ENCODE peak calls at places on chromosomes 7 and 10, in four cellular contexts. One of them, this sample, is unnamed.

GRCh38 chr7:151686016-151686766 is 166.5 kb upstream of the RHEB start:
- DNase-seq in K562: no peak
- DNase-seq in GM12878: no peak
- DNase-seq in HepG2: no peak
- DNase-seq in this sample: no peak

GRCh38 chr7:15503603-15504280 is 58.1 kb downstream of the AGMO start:
- DNase-seq in K562: no peak
- DNase-seq in GM12878: no peak
- DNase-seq in HepG2: no peak
- DNase-seq in this sample: no peak

GRCh38 chr10:80462277-80462985 is 8.3 kb downstream of the TSPAN14 start:
- DNase-seq in K562: no peak
- DNase-seq in GM12878: no peak
- DNase-seq in HepG2: no peak
- DNase-seq in this sample: no peak

GRCh38 chr10:8398771-8399170 is 344.3 kb downstream of the GATA3 start:
- DNase-seq in K562: no peak
- DNase-seq in GM12878: no peak
- DNase-seq in HepG2: no peak
- DNase-seq in this sample: no peak

GRCh38 chr7:75611557-75612178 is 119.5 kb downstream of the SPDYE5 start:
- DNase-seq in K562: no peak
- DNase-seq in GM12878: no peak
- DNase-seq in HepG2: peak
- DNase-seq in this sample: peak

GRCh38 chr7:964401-965231 is 10.1 kb upstream of the ADAP1 start:
- DNase-seq in K562: peak
- DNase-seq in GM12878: no peak
- DNase-seq in HepG2: peak
- DNase-seq in this sample: peak

GRCh38 chr7:112937651-112938390 is 147.6 kb upstream of the TMEM168 start:
- DNase-seq in K562: no peak
- DNase-seq in GM12878: no peak
- DNase-seq in HepG2: no peak
- DNase-seq in this sample: no peak

GRCh38 chr7:124088590-124088989 is 55.7 kb upstream of the TMEM229A start:
- DNase-seq in K562: no peak
- DNase-seq in GM12878: no peak
- DNase-seq in HepG2: no peak
- DNase-seq in this sample: no peak

GRCh38 chr10:34157501-34157900 is 657.6 kb downstream of the PARD3 start:
- DNase-seq in K562: no peak
- DNase-seq in GM12878: no peak
- DNase-seq in HepG2: no peak
- DNase-seq in this sample: no peak

GRCh38 chr10:124220547-124220946 is 127.1 kb upstream of the CHST15 start:
- DNase-seq in K562: no peak
- DNase-seq in GM12878: no peak
- DNase-seq in HepG2: no peak
- DNase-seq in this sample: no peak

GRCh38 chr10:3901370-3901769 is 116.4 kb upstream of the KLF6 start:
- DNase-seq in K562: no peak
- DNase-seq in GM12878: no peak
- DNase-seq in HepG2: no peak
- DNase-seq in this sample: no peak

GRCh38 chr7:158811461-158811860 is 17.8 kb downstream of the ESYT2 start:
- DNase-seq in K562: peak
- DNase-seq in GM12878: no peak
- DNase-seq in HepG2: no peak
- DNase-seq in this sample: no peak

GRCh38 chr10:124458874-124459273 is 2.7 kb upstream of the LHPP start:
- DNase-seq in K562: no peak
- DNase-seq in GM12878: no peak
- DNase-seq in HepG2: no peak
- DNase-seq in this sample: no peak

GRCh38 chr10:22624289-22624738 is 90.1 kb downstream of the PIP4K2A start:
- DNase-seq in K562: no peak
- DNase-seq in GM12878: no peak
- DNase-seq in HepG2: peak
- DNase-seq in this sample: peak

GRCh38 chr7:51731086-51731485 is 414.5 kb upstream of the COBL start:
- DNase-seq in K562: no peak
- DNase-seq in GM12878: no peak
- DNase-seq in HepG2: no peak
- DNase-seq in this sample: peak

GRCh38 chr7:20316706-20317105 is 14.0 kb upstream of the ITGB8 start:
- DNase-seq in K562: peak
- DNase-seq in GM12878: no peak
- DNase-seq in HepG2: no peak
- DNase-seq in this sample: no peak

GRCh38 chr10:28677889-28678686 is 767 bp downstream of the BAMBI start:
- DNase-seq in K562: peak
- DNase-seq in GM12878: no peak
- DNase-seq in HepG2: no peak
- DNase-seq in this sample: peak

GRCh38 chr10:97127960-97128850 is 57.6 kb downstream of the SLIT1 start:
- DNase-seq in K562: no peak
- DNase-seq in GM12878: no peak
- DNase-seq in HepG2: no peak
- DNase-seq in this sample: no peak

GRCh38 chr10:30092151-30092790 is 32.9 kb upstream of the JCAD start:
- DNase-seq in K562: no peak
- DNase-seq in GM12878: no peak
- DNase-seq in HepG2: no peak
- DNase-seq in this sample: no peak

GRCh38 chr10:79073784-79074432 is 5.1 kb downstream of the ZMIZ1 start:
- DNase-seq in K562: no peak
- DNase-seq in GM12878: no peak
- DNase-seq in HepG2: peak
- DNase-seq in this sample: no peak

GRCh38 chr10:11532329-11532728 is 79.1 kb downstream of the USP6NL start:
- DNase-seq in K562: no peak
- DNase-seq in GM12878: no peak
- DNase-seq in HepG2: peak
- DNase-seq in this sample: no peak

GRCh38 chr7:32658034-32658944 is 163.0 kb downstream of the AVL9 start:
- DNase-seq in K562: peak
- DNase-seq in GM12878: no peak
- DNase-seq in HepG2: no peak
- DNase-seq in this sample: no peak

GRCh38 chr10:127997937-127998336 is 91.0 kb downstream of the PTPRE start:
- DNase-seq in K562: no peak
- DNase-seq in GM12878: no peak
- DNase-seq in HepG2: no peak
- DNase-seq in this sample: no peak

GRCh38 chr7:54394877-54395276 is 147.3 kb upstream of the VSTM2A start:
- DNase-seq in K562: no peak
- DNase-seq in GM12878: no peak
- DNase-seq in HepG2: no peak
- DNase-seq in this sample: no peak

GRCh38 chr7:378551-379455 is 88.8 kb downstream of the FOXL3 start:
- DNase-seq in K562: no peak
- DNase-seq in GM12878: no peak
- DNase-seq in HepG2: no peak
- DNase-seq in this sample: no peak

GRCh38 chr7:157220916-157221569 is 82.3 kb downstream of the UBE3C start:
- DNase-seq in K562: no peak
- DNase-seq in GM12878: no peak
- DNase-seq in HepG2: no peak
- DNase-seq in this sample: no peak

GRCh38 chr7:157224627-157225026 is 85.9 kb downstream of the UBE3C start:
- DNase-seq in K562: peak
- DNase-seq in GM12878: no peak
- DNase-seq in HepG2: peak
- DNase-seq in this sample: no peak

DNA sequence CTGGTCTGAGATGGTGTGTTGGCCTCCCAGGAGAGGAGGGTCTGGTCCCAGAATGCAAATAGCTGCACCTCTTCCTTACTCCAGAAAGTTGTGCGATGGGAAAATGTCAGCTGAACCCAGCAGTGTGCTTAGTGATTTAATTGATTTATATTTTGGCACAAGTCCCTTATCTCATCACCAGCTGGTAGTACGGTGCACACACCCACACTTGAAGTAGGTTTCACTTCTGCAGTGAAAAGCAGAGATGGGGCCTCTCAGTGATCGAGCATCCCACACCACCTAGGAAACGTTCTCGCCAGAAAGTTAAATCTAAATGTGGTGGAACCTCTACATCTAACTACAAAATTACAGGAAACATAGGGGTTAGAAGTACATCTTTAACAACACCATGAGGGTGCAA is 80.4 kb downstream of the UBE3C start:
- DNase-seq in K562: no peak
- DNase-seq in GM12878: no peak
- DNase-seq in HepG2: no peak
- DNase-seq in this sample: no peak
- TF ChIP-seq JUNB in K562: no peak
- TF ChIP-seq JUNB in GM12878: no peak
- TF ChIP-seq JUNB in HepG2: no peak
- TF ChIP-seq JUNB in this sample: no peak

GRCh38 chr10:14407567-14407966 is 76.8 kb upstream of the FRMD4A start:
- DNase-seq in K562: no peak
- DNase-seq in GM12878: no peak
- DNase-seq in HepG2: no peak
- DNase-seq in this sample: no peak

GRCh38 chr10:14405076-14406065 is 74.6 kb upstream of the FRMD4A start:
- DNase-seq in K562: no peak
- DNase-seq in GM12878: no peak
- DNase-seq in HepG2: no peak
- DNase-seq in this sample: no peak

GRCh38 chr10:14403359-14403758 is 72.6 kb upstream of the FRMD4A start:
- DNase-seq in K562: no peak
- DNase-seq in GM12878: no peak
- DNase-seq in HepG2: no peak
- DNase-seq in this sample: no peak

GRCh38 chr10:14408139-14408538 is 77.4 kb upstream of the FRMD4A start:
- DNase-seq in K562: no peak
- DNase-seq in GM12878: no peak
- DNase-seq in HepG2: no peak
- DNase-seq in this sample: no peak

DNA sequence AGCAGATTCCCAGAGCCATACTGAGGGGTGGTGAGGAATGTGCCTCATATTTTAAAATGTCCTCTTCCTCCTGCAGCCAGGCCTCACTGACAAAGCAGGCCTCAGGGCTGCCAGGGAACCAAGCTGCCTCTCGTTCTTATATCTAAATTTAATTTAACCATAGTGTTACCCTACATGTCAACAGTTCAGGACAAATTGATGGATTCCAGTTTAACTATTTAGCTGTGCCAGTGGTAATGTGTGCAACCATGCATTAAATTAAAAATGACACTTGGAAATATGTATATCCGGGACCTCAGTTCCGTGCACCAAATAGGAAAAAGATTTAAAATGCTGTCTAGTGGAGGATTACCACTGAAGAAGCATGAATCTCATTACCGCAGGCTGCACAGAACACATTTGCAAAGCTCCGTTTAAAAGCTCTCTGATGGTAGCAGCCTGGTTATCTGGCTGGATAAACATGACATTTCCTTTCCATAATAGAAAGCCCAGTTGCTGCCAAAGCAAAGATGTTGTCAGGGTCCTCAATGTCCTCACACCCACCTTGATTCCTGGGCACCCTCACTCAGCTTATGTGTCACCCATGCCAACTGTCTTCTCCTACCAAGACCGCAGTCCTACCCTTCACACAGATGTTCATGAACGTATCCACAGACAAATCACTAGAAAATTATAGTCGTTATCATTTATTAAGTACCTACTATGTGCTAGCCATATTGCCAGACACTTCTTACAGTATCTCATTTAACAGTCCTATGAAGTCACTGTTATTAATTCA is 73.3 kb upstream of the FRMD4A start:
- DNase-seq in K562: no peak
- DNase-seq in GM12878: no peak
- DNase-seq in HepG2: no peak
- DNase-seq in this sample: no peak
- H2AFZ ChIP-seq in K562: no peak
- H2AFZ ChIP-seq in GM12878: no peak
- H2AFZ ChIP-seq in HepG2: no peak
- H2AFZ ChIP-seq in this sample: no peak

GRCh38 chr10:86187840-86188239 is 178.8 kb downstream of the GRID1 start:
- DNase-seq in K562: no peak
- DNase-seq in GM12878: no peak
- DNase-seq in HepG2: no peak
- DNase-seq in this sample: no peak
- TF ChIP-seq JUNB in K562: no peak
- TF ChIP-seq JUNB in GM12878: no peak
- TF ChIP-seq JUNB in HepG2: no peak
- TF ChIP-seq JUNB in this sample: no peak

GRCh38 chr10:100637785-100638184 is 102.0 kb downstream of the HIF1AN start:
- DNase-seq in K562: peak
- DNase-seq in GM12878: no peak
- DNase-seq in HepG2: peak
- DNase-seq in this sample: peak
- H2AFZ ChIP-seq in K562: no peak
- H2AFZ ChIP-seq in GM12878: no peak
- H2AFZ ChIP-seq in HepG2: no peak
- H2AFZ ChIP-seq in this sample: peak

DNA sequence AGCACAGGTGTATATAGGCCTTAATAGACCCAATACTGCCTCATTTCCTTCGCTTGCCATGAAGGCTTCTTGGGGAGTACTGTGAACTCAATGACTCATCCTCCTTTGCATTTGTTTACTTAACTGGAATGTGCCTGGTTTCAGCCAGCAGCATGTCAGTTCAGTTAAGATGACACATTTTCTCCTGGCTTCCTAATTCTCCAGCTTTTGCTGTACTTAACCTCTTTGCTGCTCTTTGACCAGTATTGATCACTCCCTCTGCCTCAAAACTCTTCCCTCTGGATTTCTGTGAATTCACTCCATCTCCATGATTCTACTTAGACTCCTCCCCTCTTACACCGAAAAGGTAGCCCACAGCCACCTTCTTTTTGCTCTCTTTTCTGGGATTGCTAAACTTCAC is 135.7 kb downstream of the MAGI2 start:
- DNase-seq in K562: no peak
- DNase-seq in GM12878: no peak
- DNase-seq in HepG2: peak
- DNase-seq in this sample: peak
- TF ChIP-seq JUNB in K562: no peak
- TF ChIP-seq JUNB in GM12878: no peak
- TF ChIP-seq JUNB in HepG2: peak
- TF ChIP-seq JUNB in this sample: no peak

GRCh38 chr7:38658916-38659315 is 27.7 kb upstream of the AMPH start:
- DNase-seq in K562: no peak
- DNase-seq in GM12878: no peak
- DNase-seq in HepG2: no peak
- DNase-seq in this sample: no peak
- H2AFZ ChIP-seq in K562: no peak
- H2AFZ ChIP-seq in GM12878: no peak
- H2AFZ ChIP-seq in HepG2: no peak
- H2AFZ ChIP-seq in this sample: no peak

This sample was measured in GM23338.